ENCODE peak calls at places on chromosomes 7 and 10, in ten cellular contexts. One of them, this sample, is unnamed.

GRCh38 chr7:139118803-139119485 is 9.4 kb upstream of the ZC3HAV1 start:
- DNase-seq in hypothalamus: no peak
- DNase-seq in HT1080: no peak
- DNase-seq in NCI-H345: peak; percentile 27
- DNase-seq in SK-N-SH: no peak
- DNase-seq in activated B cell treated with CpG ODN at 0.5 μM for 24 hours: peak; percentile 54
- DNase-seq in PC-9: no peak
- DNase-seq in HT-29: no peak
- DNase-seq in NCI-H1694: no peak
- DNase-seq in foreskin melanocyte: no peak
- DNase-seq in this sample: no peak

GRCh38 chr10:103542764-103543616 is 49.5 kb downstream of the NEURL1 start:
- DNase-seq in hypothalamus: no peak
- DNase-seq in HT1080: peak; percentile 51
- DNase-seq in NCI-H345: peak; percentile 74
- DNase-seq in SK-N-SH: peak; percentile 82
- DNase-seq in activated B cell treated with CpG ODN at 0.5 μM for 24 hours: no peak
- DNase-seq in PC-9: no peak
- DNase-seq in HT-29: peak; percentile 45
- DNase-seq in NCI-H1694: peak; percentile 60
- DNase-seq in foreskin melanocyte: peak; percentile 58
- DNase-seq in this sample: peak; percentile 58

GRCh38 chr7:148084138-148084537 is 506.4 kb upstream of the C7orf33 start:
- DNase-seq in hypothalamus: peak; percentile 10
- DNase-seq in HT1080: peak; percentile 34
- DNase-seq in NCI-H345: peak; percentile 78
- DNase-seq in SK-N-SH: peak; percentile 77
- DNase-seq in activated B cell treated with CpG ODN at 0.5 μM for 24 hours: no peak
- DNase-seq in PC-9: peak; percentile 38
- DNase-seq in HT-29: peak; percentile 81
- DNase-seq in NCI-H1694: peak; percentile 82
- DNase-seq in foreskin melanocyte: peak; percentile 11
- DNase-seq in this sample: peak; percentile 69

GRCh38 chr7:130733866-130734524 is at the start of gene KLF14:
- DNase-seq in hypothalamus: no peak
- DNase-seq in HT1080: peak; percentile 9
- DNase-seq in NCI-H345: peak; percentile 44
- DNase-seq in SK-N-SH: peak; percentile 88
- DNase-seq in activated B cell treated with CpG ODN at 0.5 μM for 24 hours: peak; percentile 58
- DNase-seq in PC-9: peak; percentile 30
- DNase-seq in HT-29: peak; percentile 26
- DNase-seq in NCI-H1694: no peak
- DNase-seq in foreskin melanocyte: no peak
- DNase-seq in this sample: no peak

GRCh38 chr10:122744257-122744656 is 44.6 kb upstream of the C10orf120 start:
- DNase-seq in hypothalamus: no peak
- DNase-seq in HT1080: no peak
- DNase-seq in NCI-H345: no peak
- DNase-seq in SK-N-SH: no peak
- DNase-seq in activated B cell treated with CpG ODN at 0.5 μM for 24 hours: no peak
- DNase-seq in PC-9: no peak
- DNase-seq in HT-29: no peak
- DNase-seq in NCI-H1694: no peak
- DNase-seq in foreskin melanocyte: no peak
- DNase-seq in this sample: no peak

GRCh38 chr10:123318516-123318915 is 164.3 kb downstream of the BUB3 start:
- DNase-seq in hypothalamus: no peak
- DNase-seq in HT1080: no peak
- DNase-seq in NCI-H345: no peak
- DNase-seq in SK-N-SH: no peak
- DNase-seq in activated B cell treated with CpG ODN at 0.5 μM for 24 hours: no peak
- DNase-seq in PC-9: no peak
- DNase-seq in HT-29: no peak
- DNase-seq in NCI-H1694: no peak
- DNase-seq in foreskin melanocyte: no peak
- DNase-seq in this sample: no peak

GRCh38 chr7:50641442-50642405 is 76.5 kb upstream of the DDC start:
- DNase-seq in hypothalamus: no peak
- DNase-seq in HT1080: no peak
- DNase-seq in NCI-H345: no peak
- DNase-seq in SK-N-SH: no peak
- DNase-seq in activated B cell treated with CpG ODN at 0.5 μM for 24 hours: no peak
- DNase-seq in PC-9: no peak
- DNase-seq in HT-29: peak; percentile 11
- DNase-seq in NCI-H1694: no peak
- DNase-seq in foreskin melanocyte: no peak
- DNase-seq in this sample: no peak

GRCh38 chr7:24882989-24883631 is 96.9 kb downstream of the OSBPL3 start:
- DNase-seq in hypothalamus: no peak
- DNase-seq in HT1080: peak; percentile 88
- DNase-seq in NCI-H345: no peak
- DNase-seq in SK-N-SH: no peak
- DNase-seq in activated B cell treated with CpG ODN at 0.5 μM for 24 hours: no peak
- DNase-seq in PC-9: no peak
- DNase-seq in HT-29: no peak
- DNase-seq in NCI-H1694: no peak
- DNase-seq in foreskin melanocyte: no peak
- DNase-seq in this sample: peak; percentile 66

GRCh38 chr7:75950111-75950681 is 35.2 kb downstream of the POR start:
- DNase-seq in hypothalamus: no peak
- DNase-seq in HT1080: no peak
- DNase-seq in NCI-H345: no peak
- DNase-seq in SK-N-SH: no peak
- DNase-seq in activated B cell treated with CpG ODN at 0.5 μM for 24 hours: no peak
- DNase-seq in PC-9: no peak
- DNase-seq in HT-29: peak; percentile 14
- DNase-seq in NCI-H1694: no peak
- DNase-seq in foreskin melanocyte: no peak
- DNase-seq in this sample: peak; percentile 18

GRCh38 chr10:55446603-55447002 is 645.6 kb upstream of the PCDH15 start:
- DNase-seq in hypothalamus: no peak
- DNase-seq in HT1080: peak; percentile 3
- DNase-seq in NCI-H345: no peak
- DNase-seq in SK-N-SH: no peak
- DNase-seq in activated B cell treated with CpG ODN at 0.5 μM for 24 hours: no peak
- DNase-seq in PC-9: no peak
- DNase-seq in HT-29: no peak
- DNase-seq in NCI-H1694: no peak
- DNase-seq in foreskin melanocyte: no peak
- DNase-seq in this sample: no peak

GRCh38 chr10:3963191-3963673 is 178.2 kb upstream of the KLF6 start:
- DNase-seq in hypothalamus: no peak
- DNase-seq in HT1080: peak; percentile 49
- DNase-seq in NCI-H345: no peak
- DNase-seq in SK-N-SH: no peak
- DNase-seq in activated B cell treated with CpG ODN at 0.5 μM for 24 hours: no peak
- DNase-seq in PC-9: peak; percentile 73
- DNase-seq in HT-29: peak; percentile 86
- DNase-seq in NCI-H1694: no peak
- DNase-seq in foreskin melanocyte: no peak
- DNase-seq in this sample: peak; percentile 7

GRCh38 chr7:100584046-100584676 is 1.8 kb downstream of the LRCH4 start:
- DNase-seq in hypothalamus: no peak
- DNase-seq in HT1080: peak; percentile 27
- DNase-seq in NCI-H345: no peak
- DNase-seq in SK-N-SH: no peak
- DNase-seq in activated B cell treated with CpG ODN at 0.5 μM for 24 hours: no peak
- DNase-seq in PC-9: no peak
- DNase-seq in HT-29: no peak
- DNase-seq in NCI-H1694: no peak
- DNase-seq in foreskin melanocyte: peak; percentile 24
- DNase-seq in this sample: no peak

GRCh38 chr7:44063894-44064651 is 1.3 kb downstream of the PGAM2 start:
- DNase-seq in hypothalamus: no peak
- DNase-seq in HT1080: no peak
- DNase-seq in NCI-H345: no peak
- DNase-seq in SK-N-SH: peak; percentile 45
- DNase-seq in activated B cell treated with CpG ODN at 0.5 μM for 24 hours: peak; percentile 12
- DNase-seq in PC-9: no peak
- DNase-seq in HT-29: no peak
- DNase-seq in NCI-H1694: no peak
- DNase-seq in foreskin melanocyte: no peak
- DNase-seq in this sample: no peak

GRCh38 chr10:118116555-118117311 is 70.0 kb upstream of the RAB11FIP2 start:
- DNase-seq in hypothalamus: no peak
- DNase-seq in HT1080: no peak
- DNase-seq in NCI-H345: no peak
- DNase-seq in SK-N-SH: no peak
- DNase-seq in activated B cell treated with CpG ODN at 0.5 μM for 24 hours: no peak
- DNase-seq in PC-9: no peak
- DNase-seq in HT-29: no peak
- DNase-seq in NCI-H1694: no peak
- DNase-seq in foreskin melanocyte: no peak
- DNase-seq in this sample: peak; percentile 4

GRCh38 chr7:7970113-7970619 is 1.6 kb downstream of the GLCCI1 start:
- DNase-seq in hypothalamus: no peak
- DNase-seq in HT1080: no peak
- DNase-seq in NCI-H345: peak; percentile 41
- DNase-seq in SK-N-SH: peak; percentile 55
- DNase-seq in activated B cell treated with CpG ODN at 0.5 μM for 24 hours: no peak
- DNase-seq in PC-9: no peak
- DNase-seq in HT-29: no peak
- DNase-seq in NCI-H1694: peak; percentile 12
- DNase-seq in foreskin melanocyte: no peak
- DNase-seq in this sample: no peak

GRCh38 chr10:92714152-92714836 is 24.5 kb downstream of the HHEX start:
- DNase-seq in hypothalamus: no peak
- DNase-seq in HT1080: no peak
- DNase-seq in NCI-H345: no peak
- DNase-seq in SK-N-SH: no peak
- DNase-seq in activated B cell treated with CpG ODN at 0.5 μM for 24 hours: no peak
- DNase-seq in PC-9: no peak
- DNase-seq in HT-29: no peak
- DNase-seq in NCI-H1694: no peak
- DNase-seq in foreskin melanocyte: no peak
- DNase-seq in this sample: no peak

GRCh38 chr10:94963901-94964300 is 25.4 kb downstream of the CYP2C9 start:
- DNase-seq in hypothalamus: no peak
- DNase-seq in HT1080: peak; percentile 45
- DNase-seq in NCI-H345: peak; percentile 25
- DNase-seq in SK-N-SH: peak; percentile 7
- DNase-seq in activated B cell treated with CpG ODN at 0.5 μM for 24 hours: no peak
- DNase-seq in PC-9: no peak
- DNase-seq in HT-29: peak; percentile 70
- DNase-seq in NCI-H1694: peak; percentile 2
- DNase-seq in foreskin melanocyte: peak; percentile 24
- DNase-seq in this sample: peak; percentile 51

GRCh38 chr10:63429280-63429679 is 36.5 kb downstream of the JMJD1C start:
- DNase-seq in hypothalamus: no peak
- DNase-seq in HT1080: no peak
- DNase-seq in NCI-H345: no peak
- DNase-seq in SK-N-SH: no peak
- DNase-seq in activated B cell treated with CpG ODN at 0.5 μM for 24 hours: no peak
- DNase-seq in PC-9: no peak
- DNase-seq in HT-29: no peak
- DNase-seq in NCI-H1694: no peak
- DNase-seq in foreskin melanocyte: no peak
- DNase-seq in this sample: peak; percentile 65

GRCh38 chr7:151035024-151035717 is 6.9 kb downstream of the ABCB8 start:
- DNase-seq in hypothalamus: no peak
- DNase-seq in HT1080: no peak
- DNase-seq in NCI-H345: no peak
- DNase-seq in SK-N-SH: no peak
- DNase-seq in activated B cell treated with CpG ODN at 0.5 μM for 24 hours: no peak
- DNase-seq in PC-9: no peak
- DNase-seq in HT-29: no peak
- DNase-seq in NCI-H1694: no peak
- DNase-seq in foreskin melanocyte: no peak
- DNase-seq in this sample: no peak

This sample was measured in PC-3.